ENCODE peak calls at places on chromosomes 12 and 14, in ten cellular contexts. G is SK-N-SH, Y is pancreas, C is kidney epithelial cell, J is lung, V is epithelial cell of esophagus, H is AG04449, O is RWPE2, W is left ventricle myocardium inferior, M is fibroblast of mammary gland. E is an unnamed sample.

GRCh38 chr14:65103150-65103760 is 938 bp upstream of the MAX start:
- DNase-seq in H (no peak), W (no peak), M (peak), O (no peak), J (no peak), Y (peak), G (peak), V (no peak), C (no peak), E (no peak)

GRCh38 chr12:75632452-75632851 is 121.0 kb upstream of the KRR1 start:
- DNase-seq in J (no peak), M (peak), W (no peak), C (no peak), V (no peak), H (no peak), O (no peak), G (no peak), Y (no peak), E (no peak)

GRCh38 chr12:117204146-117204545 is 13.9 kb upstream of the FBXO21 start:
- DNase-seq in C (no peak), O (no peak), W (no peak), Y (no peak), G (peak), V (no peak), M (no peak), J (no peak), H (no peak), E (no peak)

GRCh38 chr14:76836029-76836630 is 9.9 kb downstream of the LRRC74A start:
- DNase-seq in M (no peak), C (no peak), O (no peak), Y (peak), H (no peak), G (no peak), V (no peak), J (peak), W (no peak), E (no peak)

GRCh38 chr14:99737956-99738667 is 54.0 kb downstream of the CYP46A1 start:
- DNase-seq in O (no peak), J (no peak), C (no peak), G (no peak), Y (no peak), W (no peak), V (no peak), M (no peak), H (no peak), E (no peak)

GRCh38 chr14:95520346-95520745 is 3.9 kb upstream of the SYNE3 start:
- DNase-seq in Y (no peak), V (no peak), J (no peak), G (no peak), H (no peak), C (no peak), W (no peak), M (no peak), O (no peak), E (no peak)

GRCh38 chr14:69481815-69482568 is 2.5 kb upstream of the PLEKHD1 start:
- DNase-seq in Y (no peak), H (no peak), G (no peak), O (no peak), W (no peak), C (peak), V (no peak), J (no peak), M (no peak), E (no peak)

GRCh38 chr12:76024942-76025600 is 6.5 kb downstream of the PHLDA1 start:
- DNase-seq in G (no peak), V (peak), O (no peak), Y (no peak), C (no peak), H (peak), W (no peak), M (peak), J (no peak), E (no peak)

GRCh38 chr14:79464468-79464867 is 746.8 kb downstream of the DIO2 start:
- DNase-seq in G (no peak), M (no peak), C (no peak), J (no peak), H (no peak), V (no peak), Y (no peak), W (no peak), O (no peak), E (no peak)

GRCh38 chr12:26723379-26724308 is 109.3 kb downstream of the ITPR2 start:
- DNase-seq in M (no peak), V (peak), G (no peak), H (no peak), Y (no peak), J (no peak), W (no peak), O (no peak), C (peak), E (no peak)

GRCh38 chr12:76007640-76008039 is 23.9 kb downstream of the PHLDA1 start:
- DNase-seq in Y (no peak), V (no peak), W (no peak), M (no peak), O (no peak), J (no peak), C (no peak), H (no peak), G (no peak), E (no peak)

GRCh38 chr12:32036477-32037263 is 70.0 kb upstream of the BICD1 start:
- DNase-seq in Y (no peak), O (no peak), G (no peak), W (no peak), V (no peak), C (no peak), H (no peak), M (no peak), J (no peak), E (no peak)

GRCh38 chr12:80512781-80513180 is 68.7 kb downstream of the PTPRQ start:
- DNase-seq in O (peak), H (no peak), M (no peak), Y (no peak), C (no peak), W (no peak), G (no peak), J (no peak), V (no peak), E (no peak)

GRCh38 chr14:90111895-90112534 is 50.2 kb downstream of the KCNK13 start:
- DNase-seq in J (no peak), W (no peak), Y (no peak), C (peak), M (peak), H (peak), V (peak), G (no peak), O (no peak), E (no peak)

GRCh38 chr12:87302126-87302732 is 727.0 kb downstream of the C12orf50 start:
- DNase-seq in H (no peak), V (no peak), M (no peak), J (no peak), W (no peak), Y (no peak), O (no peak), G (no peak), C (no peak), E (no peak)

GRCh38 chr12:107196681-107197080 is 103.3 kb upstream of the CRY1 start:
- DNase-seq in G (no peak), J (no peak), Y (no peak), C (no peak), V (peak), O (no peak), M (peak), W (no peak), H (no peak), E (no peak)

GRCh38 chr14:81062816-81063215 is 107.4 kb downstream of the TSHR start:
- DNase-seq in G (peak), Y (no peak), O (no peak), H (no peak), C (no peak), W (no peak), J (no peak), V (peak), M (peak), E (no peak)

GRCh38 chr12:74021937-74022336 is 515.7 kb upstream of the ATXN7L3B start:
- DNase-seq in G (peak), W (peak), J (peak), V (peak), M (peak), O (peak), H (no peak), Y (peak), C (peak), E (no peak)

GRCh38 chr14:85443001-85443400 is 86.9 kb upstream of the FLRT2 start:
- DNase-seq in W (no peak), V (peak), C (no peak), M (peak), Y (no peak), O (no peak), J (no peak), G (no peak), H (no peak), E (no peak)

GRCh38 chr12:16385779-16386646 is 38.6 kb downstream of the MGST1 start:
- DNase-seq in H (peak), G (peak), O (no peak), W (no peak), Y (peak), J (peak), V (peak), C (peak), M (peak), E (peak)

GRCh38 chr12:56836317-56836716 is 73.2 kb downstream of the HSD17B6 start:
- DNase-seq in W (peak), J (peak), O (peak), G (no peak), V (peak), Y (no peak), C (no peak), H (no peak), M (peak), E (no peak)

GRCh38 chr14:74558655-74559054 is 53.4 kb downstream of the LTBP2 start:
- DNase-seq in G (no peak), Y (no peak), H (no peak), C (no peak), V (no peak), J (no peak), W (no peak), M (peak), O (no peak), E (no peak)

GRCh38 chr14:94115631-94116030 is 5.1 kb downstream of the IFI27 start:
- DNase-seq in M (no peak), C (no peak), V (no peak), H (no peak), G (no peak), O (peak), Y (no peak), W (no peak), J (no peak), E (no peak)

GRCh38 chr14:94114589-94115067 is 4.1 kb downstream of the IFI27 start:
- DNase-seq in Y (no peak), H (no peak), M (no peak), G (no peak), J (no peak), V (no peak), C (no peak), O (peak), W (no peak), E (no peak)

GRCh38 chr14:94117856-94118255 is 7.3 kb downstream of the IFI27 start:
- DNase-seq in O (peak), J (no peak), G (no peak), M (no peak), V (no peak), W (no peak), H (no peak), C (no peak), Y (no peak), E (no peak)

GRCh38 chr14:94115068-94115591 is 4.6 kb downstream of the IFI27 start:
- DNase-seq in J (no peak), V (no peak), Y (no peak), O (peak), G (peak), H (no peak), C (no peak), M (no peak), W (no peak), E (no peak)

GRCh38 chr14:94116701-94117100 is 6.2 kb downstream of the IFI27 start:
- DNase-seq in H (no peak), O (peak), C (no peak), V (no peak), Y (no peak), W (no peak), G (no peak), J (no peak), M (no peak), E (no peak)
- TF ChIP-seq CTCF in H (no peak), O (no peak), C (no peak), V (no peak), Y (no peak), W (no peak), G (no peak), J (no peak), M (no peak), E (no peak)

GRCh38 chr14:105193916-105194782 is 13.0 kb upstream of the NUDT14 start:
- DNase-seq in W (no peak), O (no peak), C (no peak), G (peak), H (no peak), Y (peak), V (peak), M (no peak), J (no peak), E (no peak)

GRCh38 chr14:105196228-105196960 is 15.3 kb upstream of the NUDT14 start:
- DNase-seq in V (no peak), C (no peak), Y (no peak), G (no peak), J (no peak), H (no peak), O (no peak), M (no peak), W (peak), E (no peak)

GRCh38 chr14:105195051-105195450 is 13.9 kb upstream of the NUDT14 start:
- DNase-seq in H (no peak), J (no peak), O (no peak), W (no peak), V (no peak), C (no peak), G (no peak), M (no peak), Y (no peak), E (no peak)

GRCh38 chr14:105197274-105197673 is 16.2 kb upstream of the NUDT14 start:
- DNase-seq in M (peak), V (peak), C (no peak), H (no peak), Y (no peak), G (no peak), J (no peak), W (peak), O (no peak), E (peak)

GRCh38 chr14:105195533-105196227 is 14.6 kb upstream of the NUDT14 start:
- DNase-seq in H (no peak), G (no peak), M (no peak), Y (no peak), C (no peak), O (no peak), V (no peak), W (no peak), J (no peak), E (no peak)
- H3K4me3 ChIP-seq in H (no peak), G (no peak), M (no peak), Y (no peak), C (no peak), O (no peak), V (no peak), W (peak), J (no peak), E (no peak)

DNA sequence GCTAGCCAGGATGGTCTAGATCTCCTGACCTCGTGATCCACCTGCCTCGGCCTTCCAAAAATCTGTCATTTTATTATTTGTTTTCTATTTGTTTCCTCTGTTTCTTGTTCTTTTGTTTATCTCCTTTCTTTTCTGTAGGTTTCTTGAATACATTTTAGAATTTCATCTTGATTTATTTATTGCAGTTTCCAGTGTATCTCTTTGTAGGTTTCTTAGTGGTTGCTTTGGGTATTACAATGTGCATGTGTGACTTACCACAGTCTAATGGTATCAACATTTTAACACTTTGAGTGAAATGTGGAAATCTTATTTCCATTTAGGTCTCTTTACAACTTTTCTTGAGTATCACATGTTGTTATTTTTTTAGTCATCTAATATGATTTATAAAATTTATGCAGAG is 29.9 kb upstream of the MUCL1 start:
- DNase-seq in V (no peak), G (no peak), O (no peak), M (no peak), W (no peak), J (no peak), H (no peak), C (no peak), Y (no peak), E (no peak)
- TF ChIP-seq CTCF in V (peak), G (peak), O (peak), M (peak), W (peak), J (no peak), H (no peak), C (peak), Y (no peak), E (no peak)

GRCh38 chr12:1500095-1500801 is 94.1 kb downstream of the FBXL14 start:
- DNase-seq in G (no peak), Y (no peak), V (no peak), J (no peak), H (no peak), W (peak), C (no peak), M (peak), O (no peak), E (no peak)
- H3K4me3 ChIP-seq in G (no peak), Y (no peak), V (no peak), J (no peak), H (no peak), W (no peak), C (no peak), M (no peak), O (no peak), E (no peak)

GRCh38 chr12:53989227-53990113 is 4.5 kb downstream of the HOXC10 start:
- DNase-seq in G (no peak), O (no peak), M (peak), J (no peak), W (no peak), H (no peak), V (peak), C (no peak), Y (no peak), E (no peak)
- TF ChIP-seq CTCF in G (peak), O (peak), M (peak), J (peak), W (peak), H (peak), V (peak), C (peak), Y (no peak), E (peak)

GRCh38 chr12:100904270-100904669 is 109.7 kb downstream of the ANO4 start:
- DNase-seq in H (no peak), C (no peak), V (peak), O (no peak), J (no peak), G (no peak), Y (no peak), M (peak), W (no peak), E (no peak)

GRCh38 chr12:100899301-100899700 is 104.7 kb downstream of the ANO4 start:
- DNase-seq in H (no peak), C (no peak), G (no peak), O (no peak), W (no peak), M (no peak), Y (no peak), J (no peak), V (no peak), E (no peak)

GRCh38 chr12:100897240-100897639 is 102.7 kb downstream of the ANO4 start:
- DNase-seq in V (no peak), J (no peak), C (no peak), M (no peak), H (no peak), O (no peak), G (no peak), W (no peak), Y (no peak), E (no peak)

GRCh38 chr12:100901266-100901665 is 106.7 kb downstream of the ANO4 start:
- DNase-seq in W (no peak), G (no peak), V (no peak), M (no peak), C (no peak), J (no peak), Y (no peak), H (no peak), O (no peak), E (no peak)

GRCh38 chr12:100900808-100901207 is 106.2 kb downstream of the ANO4 start:
- DNase-seq in Y (no peak), H (no peak), W (no peak), M (no peak), O (no peak), C (no peak), G (no peak), J (no peak), V (no peak), E (no peak)
- H3K4me3 ChIP-seq in Y (no peak), H (no peak), W (no peak), M (no peak), O (no peak), C (no peak), G (no peak), J (no peak), V (no peak), E (no peak)

DNA sequence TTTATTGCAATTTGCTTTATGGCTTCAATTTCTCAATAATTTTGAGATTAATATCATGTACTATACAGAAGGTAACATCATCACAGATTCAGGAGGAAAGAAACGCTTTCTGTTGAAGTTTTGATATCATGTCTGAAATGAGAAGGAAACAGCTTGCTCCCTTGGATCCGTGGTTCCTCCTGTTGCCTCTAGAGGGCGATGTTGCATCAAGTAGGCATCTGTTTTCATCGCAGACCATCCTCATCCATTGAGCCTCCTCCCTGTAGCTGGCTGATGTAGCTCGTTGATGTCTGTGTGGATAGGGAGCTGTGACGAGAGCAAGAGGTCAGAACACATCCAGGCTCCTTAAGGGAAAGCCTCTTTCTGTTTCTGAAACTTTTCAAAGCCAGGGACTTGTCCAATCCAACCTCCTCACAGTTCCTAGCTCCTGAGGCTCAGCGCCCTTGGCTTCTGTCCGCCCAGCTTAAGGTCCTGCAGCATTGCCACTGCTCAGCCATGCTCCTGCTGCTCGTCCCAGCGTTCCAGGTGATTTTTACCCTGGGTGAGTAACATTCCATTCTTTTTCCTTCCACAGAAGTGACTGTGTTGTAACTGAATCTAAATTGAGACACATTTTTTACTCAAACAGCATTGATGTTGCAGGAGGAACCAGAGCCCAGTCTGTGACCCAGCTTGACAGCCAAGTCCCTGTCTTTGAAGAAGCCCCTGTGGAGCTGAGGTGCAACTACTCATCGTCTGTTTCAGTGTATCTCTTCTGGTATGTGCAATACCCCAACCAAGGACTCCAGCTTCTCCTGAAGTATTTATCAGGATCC is 304.8 kb upstream of the OR4E1 start:
- DNase-seq in G (peak), M (peak), O (no peak), C (no peak), H (no peak), V (peak), W (no peak), Y (peak), J (peak), E (no peak)
- TF ChIP-seq CTCF in G (peak), M (peak), O (peak), C (peak), H (peak), V (peak), W (peak), Y (peak), J (peak), E (peak)

DNA sequence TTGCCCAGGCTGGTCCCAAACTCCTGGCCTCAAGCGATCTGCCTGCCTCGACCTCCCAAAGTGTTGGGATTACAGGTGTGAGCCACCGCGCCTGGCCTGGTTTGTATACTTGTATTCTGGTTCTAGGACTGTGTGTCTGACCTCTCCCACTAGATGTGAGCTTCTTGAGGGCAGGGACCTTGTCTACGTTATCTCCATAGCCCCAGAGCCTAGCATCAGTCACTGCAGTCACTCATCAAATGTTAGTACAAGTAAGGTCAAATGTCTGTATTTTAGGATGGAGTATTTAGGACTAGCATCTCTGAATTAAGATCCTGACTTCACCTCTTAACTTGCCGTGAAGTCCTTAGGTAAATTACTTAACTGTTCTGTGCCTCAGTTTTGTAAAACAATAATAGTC is 2.9 kb downstream of the RILPL2 start:
- DNase-seq in H (no peak), C (no peak), O (no peak), M (no peak), V (no peak), W (no peak), G (no peak), J (no peak), Y (no peak), E (no peak)
- H3K4me3 ChIP-seq in H (no peak), C (no peak), O (no peak), M (no peak), V (no peak), W (peak), G (no peak), J (peak), Y (no peak), E (no peak)

GRCh38 chr14:61380984-61381383 is 59.6 kb downstream of the PRKCH start:
- DNase-seq in W (no peak), O (no peak), V (peak), J (no peak), Y (no peak), G (no peak), C (no peak), M (no peak), H (no peak), E (no peak)
- TF ChIP-seq CTCF in W (no peak), O (peak), V (peak), J (no peak), Y (no peak), G (no peak), C (no peak), M (no peak), H (no peak), E (no peak)

GRCh38 chr12:53972722-53973092 is 219 bp upstream of the HOXC11 start:
- DNase-seq in G (no peak), O (no peak), H (no peak), V (no peak), W (no peak), Y (no peak), J (no peak), C (no peak), M (no peak), E (no peak)
- H3K4me3 ChIP-seq in G (no peak), O (no peak), H (peak), V (no peak), W (no peak), Y (no peak), J (no peak), C (peak), M (peak), E (peak)